ENCODE peak calls at places on chromosome 20, in eight cellular contexts. One of them, this sample, is unnamed.

GRCh38 chr20:25195962-25196700 is 619 bp downstream of the ENTPD6 start:
- DNase-seq in H1: peak; percentile 74
- DNase-seq in HepG2: peak; percentile 42
- DNase-seq in stomach: peak; percentile 62
- DNase-seq in upper lobe of left lung: no peak
- DNase-seq in sigmoid colon: no peak
- DNase-seq in K562: peak; percentile 11
- DNase-seq in transverse colon: peak; percentile 87
- DNase-seq in this sample: peak; percentile 80

GRCh38 chr20:12058201-12058600 is 140.5 kb downstream of the BTBD3 start:
- DNase-seq in H1: no peak
- DNase-seq in HepG2: no peak
- DNase-seq in upper lobe of left lung: no peak
- DNase-seq in K562: no peak
- DNase-seq in stomach: no peak
- DNase-seq in sigmoid colon: no peak
- DNase-seq in transverse colon: no peak
- DNase-seq in this sample: no peak

GRCh38 chr20:3980260-3981131 is 34.9 kb downstream of the RNF24 start:
- DNase-seq in HepG2: peak; percentile 80
- DNase-seq in K562: peak; percentile 69
- DNase-seq in upper lobe of left lung: no peak
- DNase-seq in sigmoid colon: no peak
- DNase-seq in H1: no peak
- DNase-seq in transverse colon: no peak
- DNase-seq in stomach: no peak
- DNase-seq in this sample: no peak

GRCh38 chr20:48064929-48065328 is 279.6 kb upstream of the SULF2 start:
- DNase-seq in stomach: no peak
- DNase-seq in K562: no peak
- DNase-seq in upper lobe of left lung: no peak
- DNase-seq in transverse colon: no peak
- DNase-seq in H1: no peak
- DNase-seq in HepG2: no peak
- DNase-seq in sigmoid colon: no peak
- DNase-seq in this sample: no peak

GRCh38 chr20:53291548-53291947 is 302.1 kb downstream of the ZNF217 start:
- DNase-seq in stomach: no peak
- DNase-seq in upper lobe of left lung: no peak
- DNase-seq in H1: peak; percentile 73
- DNase-seq in K562: peak; percentile 64
- DNase-seq in sigmoid colon: no peak
- DNase-seq in transverse colon: no peak
- DNase-seq in HepG2: peak; percentile 28
- DNase-seq in this sample: no peak

GRCh38 chr20:57396212-57396611 is 5.0 kb downstream of the RBM38 start:
- DNase-seq in HepG2: no peak
- DNase-seq in transverse colon: no peak
- DNase-seq in stomach: no peak
- DNase-seq in sigmoid colon: peak; percentile 72
- DNase-seq in K562: no peak
- DNase-seq in upper lobe of left lung: no peak
- DNase-seq in H1: no peak
- DNase-seq in this sample: no peak

GRCh38 chr20:54980321-54980960 is 505.0 kb downstream of the DOK5 start:
- DNase-seq in sigmoid colon: no peak
- DNase-seq in upper lobe of left lung: no peak
- DNase-seq in H1: no peak
- DNase-seq in HepG2: no peak
- DNase-seq in stomach: no peak
- DNase-seq in transverse colon: no peak
- DNase-seq in K562: peak; percentile 5
- DNase-seq in this sample: no peak

GRCh38 chr20:61353261-61353995 is 101.4 kb downstream of the CDH4 start:
- DNase-seq in H1: no peak
- DNase-seq in K562: no peak
- DNase-seq in upper lobe of left lung: no peak
- DNase-seq in transverse colon: no peak
- DNase-seq in sigmoid colon: no peak
- DNase-seq in stomach: no peak
- DNase-seq in HepG2: no peak
- DNase-seq in this sample: no peak

GRCh38 chr20:56689318-56689717 is 60.2 kb downstream of the TFAP2C start:
- DNase-seq in K562: no peak
- DNase-seq in stomach: no peak
- DNase-seq in transverse colon: no peak
- DNase-seq in HepG2: no peak
- DNase-seq in sigmoid colon: no peak
- DNase-seq in H1: no peak
- DNase-seq in upper lobe of left lung: no peak
- DNase-seq in this sample: no peak

GRCh38 chr20:12180107-12180661 is 262.5 kb downstream of the BTBD3 start:
- DNase-seq in transverse colon: no peak
- DNase-seq in H1: no peak
- DNase-seq in HepG2: no peak
- DNase-seq in stomach: no peak
- DNase-seq in sigmoid colon: no peak
- DNase-seq in upper lobe of left lung: no peak
- DNase-seq in K562: no peak
- DNase-seq in this sample: no peak

GRCh38 chr20:25061103-25061799 is 3.3 kb upstream of the ACSS1 start:
- DNase-seq in stomach: peak; percentile 68
- DNase-seq in sigmoid colon: peak; percentile 50
- DNase-seq in upper lobe of left lung: no peak
- DNase-seq in HepG2: peak; percentile 72
- DNase-seq in H1: no peak
- DNase-seq in transverse colon: peak; percentile 9
- DNase-seq in K562: no peak
- DNase-seq in this sample: no peak

GRCh38 chr20:13128173-13128572 is 92.9 kb upstream of the ISM1 start:
- DNase-seq in K562: no peak
- DNase-seq in H1: no peak
- DNase-seq in transverse colon: no peak
- DNase-seq in HepG2: no peak
- DNase-seq in sigmoid colon: no peak
- DNase-seq in stomach: no peak
- DNase-seq in upper lobe of left lung: no peak
- DNase-seq in this sample: no peak

GRCh38 chr20:44302026-44302669 is 8.9 kb downstream of the FITM2 start:
- DNase-seq in upper lobe of left lung: peak; percentile 79
- DNase-seq in transverse colon: peak; percentile 49
- DNase-seq in K562: no peak
- DNase-seq in H1: no peak
- DNase-seq in stomach: no peak
- DNase-seq in HepG2: peak; percentile 96
- DNase-seq in sigmoid colon: no peak
- DNase-seq in this sample: no peak

GRCh38 chr20:45935416-45936046 is 1.0 kb downstream of the PCIF1 start:
- DNase-seq in sigmoid colon: no peak
- DNase-seq in transverse colon: no peak
- DNase-seq in K562: no peak
- DNase-seq in upper lobe of left lung: no peak
- DNase-seq in HepG2: no peak
- DNase-seq in stomach: no peak
- DNase-seq in H1: no peak
- DNase-seq in this sample: no peak

GRCh38 chr20:50861012-50861411 is 66.2 kb downstream of the BCAS4 start:
- DNase-seq in stomach: no peak
- DNase-seq in upper lobe of left lung: no peak
- DNase-seq in sigmoid colon: no peak
- DNase-seq in transverse colon: no peak
- DNase-seq in HepG2: no peak
- DNase-seq in K562: no peak
- DNase-seq in H1: no peak
- DNase-seq in this sample: no peak

GRCh38 chr20:44068311-44068710 is 118.7 kb downstream of the JPH2 start:
- DNase-seq in H1: peak; percentile 44
- DNase-seq in K562: no peak
- DNase-seq in transverse colon: no peak
- DNase-seq in upper lobe of left lung: no peak
- DNase-seq in sigmoid colon: no peak
- DNase-seq in HepG2: no peak
- DNase-seq in stomach: no peak
- DNase-seq in this sample: no peak

GRCh38 chr20:48732081-48732829 is 95.5 kb downstream of the PREX1 start:
- DNase-seq in upper lobe of left lung: no peak
- DNase-seq in transverse colon: no peak
- DNase-seq in HepG2: no peak
- DNase-seq in sigmoid colon: peak; percentile 61
- DNase-seq in K562: no peak
- DNase-seq in H1: no peak
- DNase-seq in stomach: no peak
- DNase-seq in this sample: no peak

GRCh38 chr20:48455606-48456360 is 372.0 kb downstream of the PREX1 start:
- DNase-seq in HepG2: no peak
- DNase-seq in transverse colon: no peak
- DNase-seq in K562: no peak
- DNase-seq in sigmoid colon: peak; percentile 39
- DNase-seq in upper lobe of left lung: no peak
- DNase-seq in H1: no peak
- DNase-seq in stomach: no peak
- DNase-seq in this sample: peak; percentile 65

GRCh38 chr20:47126709-47127108 is 229.8 kb downstream of the ZMYND8 start:
- DNase-seq in transverse colon: no peak
- DNase-seq in stomach: no peak
- DNase-seq in H1: no peak
- DNase-seq in HepG2: no peak
- DNase-seq in sigmoid colon: no peak
- DNase-seq in upper lobe of left lung: no peak
- DNase-seq in K562: no peak
- DNase-seq in this sample: no peak

GRCh38 chr20:43744966-43745733 is 18.3 kb upstream of the GTSF1L start:
- DNase-seq in transverse colon: peak; percentile 21
- DNase-seq in H1: no peak
- DNase-seq in HepG2: no peak
- DNase-seq in sigmoid colon: no peak
- DNase-seq in stomach: peak; percentile 65
- DNase-seq in K562: no peak
- DNase-seq in upper lobe of left lung: peak; percentile 28
- DNase-seq in this sample: no peak

GRCh38 chr20:32672315-32672981 is 1.3 kb downstream of the C20orf203 start:
- DNase-seq in sigmoid colon: no peak
- DNase-seq in K562: no peak
- DNase-seq in transverse colon: no peak
- DNase-seq in HepG2: no peak
- DNase-seq in H1: no peak
- DNase-seq in stomach: no peak
- DNase-seq in upper lobe of left lung: no peak
- DNase-seq in this sample: no peak

DNA sequence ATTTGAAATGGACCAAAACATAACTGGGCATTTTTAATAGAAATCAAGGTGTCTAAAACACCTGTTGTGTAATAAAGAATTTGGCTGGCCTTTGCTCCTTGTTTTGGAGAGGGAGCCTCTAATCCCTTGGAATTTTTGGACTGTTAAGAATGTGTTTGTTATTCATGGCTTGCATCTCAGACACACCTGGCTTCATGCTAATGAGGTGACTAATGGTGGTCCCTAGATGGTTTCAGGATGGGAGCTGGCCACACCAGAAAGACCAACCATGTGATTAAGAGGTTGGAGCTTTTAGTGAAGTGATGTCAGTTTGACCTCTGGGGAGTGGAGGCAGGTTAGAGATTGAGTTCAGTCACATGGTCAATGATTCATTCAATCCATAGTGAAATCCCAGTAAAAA is 328.4 kb downstream of the DHX35 start:
- DNase-seq in HepG2: no peak
- DNase-seq in H1: no peak
- DNase-seq in upper lobe of left lung: no peak
- DNase-seq in sigmoid colon: no peak
- DNase-seq in transverse colon: no peak
- DNase-seq in K562: no peak
- DNase-seq in stomach: no peak
- DNase-seq in this sample: no peak
- TF ChIP-seq EP300 in HepG2: no peak
- TF ChIP-seq EP300 in H1: peak; percentile 71
- TF ChIP-seq EP300 in upper lobe of left lung: no peak
- TF ChIP-seq EP300 in sigmoid colon: no peak
- TF ChIP-seq EP300 in transverse colon: no peak
- TF ChIP-seq EP300 in K562: no peak
- TF ChIP-seq EP300 in stomach: no peak
- TF ChIP-seq EP300 in this sample: no peak

GRCh38 chr20:62814709-62815065 is 2.2 kb upstream of the COL9A3 start:
- DNase-seq in HepG2: no peak
- DNase-seq in transverse colon: no peak
- DNase-seq in upper lobe of left lung: no peak
- DNase-seq in H1: no peak
- DNase-seq in stomach: no peak
- DNase-seq in sigmoid colon: no peak
- DNase-seq in K562: no peak
- DNase-seq in this sample: no peak
- TF ChIP-seq POLR2AphosphoS5 in HepG2: no peak
- TF ChIP-seq POLR2AphosphoS5 in transverse colon: no peak
- TF ChIP-seq POLR2AphosphoS5 in upper lobe of left lung: no peak
- TF ChIP-seq POLR2AphosphoS5 in H1: no peak
- TF ChIP-seq POLR2AphosphoS5 in stomach: no peak
- TF ChIP-seq POLR2AphosphoS5 in sigmoid colon: no peak
- TF ChIP-seq POLR2AphosphoS5 in K562: no peak
- TF ChIP-seq POLR2AphosphoS5 in this sample: no peak

DNA sequence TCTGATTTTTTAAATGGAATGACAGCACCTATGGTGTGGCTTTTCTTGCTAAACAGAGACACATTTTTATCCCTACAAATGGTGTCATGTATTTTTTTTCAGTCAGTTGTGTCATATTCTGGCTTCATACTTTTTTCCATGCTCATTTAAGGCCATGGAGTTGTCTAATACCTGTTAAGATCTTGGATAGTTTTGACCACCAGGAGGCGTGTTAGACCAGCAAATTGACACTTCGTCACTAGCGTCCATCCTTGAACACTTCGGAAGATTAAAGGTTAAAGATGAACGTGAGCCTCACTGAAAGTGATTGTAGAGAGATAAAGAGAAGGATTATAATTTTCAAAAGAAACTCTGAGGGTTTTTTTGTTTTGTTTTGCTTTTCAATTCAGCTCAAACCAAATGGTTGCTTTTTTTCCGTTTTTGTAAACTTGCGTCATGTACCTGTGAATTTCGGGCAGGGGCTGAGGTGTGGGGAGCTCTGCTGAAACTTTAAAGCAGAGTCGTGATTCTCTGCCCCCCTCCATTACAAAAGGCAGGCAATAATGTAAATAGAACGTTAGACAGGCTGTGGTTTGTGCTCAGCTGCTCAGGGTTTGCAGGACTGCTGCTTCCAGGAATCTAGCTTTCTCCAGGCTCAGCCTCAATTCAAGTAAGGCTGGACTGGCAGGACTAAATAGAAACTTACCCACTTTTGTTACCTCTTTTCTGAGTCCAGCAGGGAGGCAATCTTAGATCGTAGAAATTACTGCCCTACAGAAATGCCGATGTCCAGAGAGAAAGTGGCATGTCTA is 245.1 kb downstream of the FOXA2 start:
- DNase-seq in sigmoid colon: no peak
- DNase-seq in stomach: no peak
- DNase-seq in upper lobe of left lung: no peak
- DNase-seq in HepG2: peak; percentile 84
- DNase-seq in H1: peak; percentile 57
- DNase-seq in transverse colon: peak; percentile 45
- DNase-seq in K562: peak; percentile 77
- DNase-seq in this sample: no peak
- TF ChIP-seq EP300 in sigmoid colon: no peak
- TF ChIP-seq EP300 in stomach: no peak
- TF ChIP-seq EP300 in upper lobe of left lung: no peak
- TF ChIP-seq EP300 in HepG2: no peak
- TF ChIP-seq EP300 in H1: no peak
- TF ChIP-seq EP300 in transverse colon: no peak
- TF ChIP-seq EP300 in K562: no peak
- TF ChIP-seq EP300 in this sample: no peak

GRCh38 chr20:6039766-6040165 is 14.1 kb downstream of the LRRN4 start:
- DNase-seq in transverse colon: no peak
- DNase-seq in H1: no peak
- DNase-seq in stomach: no peak
- DNase-seq in K562: no peak
- DNase-seq in sigmoid colon: no peak
- DNase-seq in HepG2: no peak
- DNase-seq in upper lobe of left lung: no peak
- DNase-seq in this sample: no peak
- TF ChIP-seq POLR2AphosphoS5 in transverse colon: no peak
- TF ChIP-seq POLR2AphosphoS5 in H1: no peak
- TF ChIP-seq POLR2AphosphoS5 in stomach: no peak
- TF ChIP-seq POLR2AphosphoS5 in K562: no peak
- TF ChIP-seq POLR2AphosphoS5 in sigmoid colon: no peak
- TF ChIP-seq POLR2AphosphoS5 in HepG2: no peak
- TF ChIP-seq POLR2AphosphoS5 in upper lobe of left lung: no peak
- TF ChIP-seq POLR2AphosphoS5 in this sample: no peak